ENCODE peak calls at places on chromosomes 16 and 17, in four cellular contexts. V is HepG2, K is SK-N-SH, I is HCT116. T is an unnamed sample.

GRCh38 chr17:49224198-49224996 is 6.2 kb downstream of the PHOSPHO1 start:
- DNase-seq in V (no peak), K (peak), I (no peak), T (no peak)

GRCh38 chr16:89711601-89712475 is 8.9 kb downstream of the VPS9D1 start:
- DNase-seq in I (peak), V (no peak), K (peak), T (no peak)

GRCh38 chr16:720507-720989 is 398 bp upstream of the ANTKMT start:
- DNase-seq in I (no peak), K (peak), V (no peak), T (no peak)

GRCh38 chr17:16486373-16487250 is 5.4 kb downstream of the LRRC75A start:
- DNase-seq in K (peak), I (no peak), V (no peak), T (no peak)

GRCh38 chr16:54286330-54287017 is at the start of gene IRX3:
- DNase-seq in K (peak), V (peak), I (peak), T (no peak)

GRCh38 chr16:27547851-27548250 is 1.9 kb downstream of the GTF3C1 start:
- DNase-seq in V (no peak), K (no peak), I (no peak), T (no peak)

GRCh38 chr17:8739104-8739503 is 5.5 kb downstream of the CCDC42 start:
- DNase-seq in K (no peak), V (no peak), I (no peak), T (no peak)

GRCh38 chr17:42266462-42266861 is 9.7 kb downstream of the STAT5B start:
- DNase-seq in K (no peak), I (no peak), V (no peak), T (no peak)

GRCh38 chr16:867421-868385 is 67.2 kb upstream of the GNG13 start:
- DNase-seq in K (no peak), I (no peak), V (no peak), T (no peak)

GRCh38 chr16:69386596-69386995 is 789 bp upstream of the TERF2 start:
- DNase-seq in K (no peak), V (no peak), I (no peak), T (no peak)

GRCh38 chr17:12320286-12320685 is 299.6 kb downstream of the MAP2K4 start:
- DNase-seq in K (no peak), V (no peak), I (no peak), T (no peak)

GRCh38 chr17:61806941-61807340 is 56.4 kb downstream of the BRIP1 start:
- DNase-seq in V (no peak), I (no peak), K (no peak), T (no peak)

GRCh38 chr17:42163113-42163512 is 8.3 kb upstream of the RAB5C start:
- DNase-seq in I (peak), K (peak), V (peak), T (no peak)

GRCh38 chr17:35373984-35374765 is 754 bp upstream of the SLFN11 start:
- DNase-seq in I (no peak), V (no peak), K (peak), T (no peak)

GRCh38 chr16:69397821-69398521 is 12.2 kb upstream of the TERF2 start:
- DNase-seq in K (peak), I (peak), V (peak), T (peak)

GRCh38 chr17:6162892-6163291 is 92.7 kb downstream of the WSCD1 start:
- DNase-seq in K (no peak), I (no peak), V (no peak), T (no peak)

GRCh38 chr16:10579965-10580918 is at the start of gene EMP2:
- DNase-seq in K (peak), I (peak), V (peak), T (no peak)

GRCh38 chr16:89371968-89372634 is 118.3 kb downstream of the ANKRD11 start:
- DNase-seq in I (no peak), K (no peak), V (no peak), T (no peak)

GRCh38 chr16:86854895-86855294 is 276.5 kb downstream of the FOXL1 start:
- DNase-seq in I (no peak), V (no peak), K (no peak), T (no peak)

GRCh38 chr17:15278381-15278780 is 13.3 kb upstream of the PMP22 start:
- DNase-seq in K (no peak), V (no peak), I (no peak), T (no peak)

GRCh38 chr16:76854234-76854633 is 336.8 kb upstream of the MON1B start:
- DNase-seq in I (no peak), K (peak), V (peak), T (no peak)

GRCh38 chr16:22388101-22388644 is 13.8 kb upstream of the CDR2 start:
- DNase-seq in I (no peak), K (no peak), V (no peak), T (no peak)
- TF ChIP-seq ZBTB33 in I (no peak), K (no peak), V (no peak), T (no peak)

GRCh38 chr16:57043248-57043647 is 49.1 kb upstream of the CPNE2 start:
- DNase-seq in V (no peak), K (no peak), I (no peak), T (no peak)
- TF ChIP-seq ZBTB33 in V (no peak), K (no peak), I (no peak), T (no peak)

GRCh38 chr17:82199496-82199895 is 13.1 kb downstream of the CCDC57 start:
- DNase-seq in I (no peak), K (peak), V (no peak), T (no peak)

GRCh38 chr17:82201498-82201910 is 11.1 kb downstream of the CCDC57 start:
- DNase-seq in I (no peak), V (no peak), K (peak), T (no peak)

GRCh38 chr17:82200135-82200534 is 12.5 kb downstream of the CCDC57 start:
- DNase-seq in I (no peak), K (no peak), V (no peak), T (no peak)

GRCh38 chr17:82202981-82203380 is 9.7 kb downstream of the CCDC57 start:
- DNase-seq in I (no peak), V (no peak), K (peak), T (no peak)

GRCh38 chr17:82200743-82201497 is 11.7 kb downstream of the CCDC57 start:
- DNase-seq in V (no peak), I (no peak), K (peak), T (no peak)
- TF ChIP-seq ZBTB33 in V (no peak), I (no peak), K (no peak), T (no peak)

GRCh38 chr16:31061126-31061812 is 12.8 kb downstream of the ZNF668 start:
- DNase-seq in I (no peak), V (no peak), K (no peak), T (no peak)
- TF ChIP-seq ZBTB33 in I (no peak), V (no peak), K (no peak), T (no peak)

GRCh38 chr17:19867094-19867653 is 562 bp downstream of the ULK2 start:
- DNase-seq in K (peak), I (peak), V (peak), T (no peak)
- TF ChIP-seq ZBTB33 in K (no peak), I (no peak), V (no peak), T (no peak)

GRCh38 chr17:81033535-81034167 is 1.3 kb upstream of the BAIAP2 start:
- DNase-seq in I (no peak), K (no peak), V (peak), T (no peak)
- TF ChIP-seq ZBTB33 in I (no peak), K (no peak), V (no peak), T (no peak)

DNA sequence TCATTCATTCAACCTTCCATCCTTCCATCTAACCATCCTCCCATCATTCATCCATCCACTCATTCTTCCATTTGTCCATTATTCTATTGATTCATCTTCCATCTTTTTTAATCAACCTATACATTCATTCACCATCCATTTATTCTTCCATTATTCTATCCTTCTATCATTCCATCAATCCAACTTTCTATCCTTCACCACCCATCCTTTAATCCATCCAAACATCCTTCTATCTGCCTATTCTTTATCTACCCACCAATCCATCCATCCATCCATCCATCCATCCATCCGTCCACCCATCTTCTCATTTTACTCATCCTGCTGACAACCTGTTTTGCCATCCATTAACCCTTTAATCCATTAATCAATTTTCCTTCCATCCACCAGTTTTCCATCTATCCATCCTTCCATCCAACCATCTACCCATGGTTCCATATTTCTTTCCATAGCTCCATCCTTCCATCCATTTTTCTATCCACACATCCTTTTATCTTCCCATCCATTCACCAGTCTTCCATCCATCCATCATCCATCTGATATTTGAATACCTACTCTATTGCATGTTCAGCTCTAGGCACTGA is 21.8 kb upstream of the WFDC1 start:
- DNase-seq in I (no peak), V (no peak), K (no peak), T (no peak)
- TF ChIP-seq ZBTB33 in I (no peak), V (no peak), K (no peak), T (no peak)